ENCODE peak calls at places on chromosomes 3 and 15, in four cellular contexts. B is activated CD4-positive, alpha-beta T cell treated with anti-CD3 and anti-CD28 coated beads for 36 hours; C is stimulated activated CD8-positive, alpha-beta memory T cell treated with anti-CD3 and anti-CD28 coated beads, Interleukin-7, amount 100 ng/mL, for 24 hours; M is cortex of kidney. A is an unnamed sample.

GRCh38 chr3:11592460-11593298 is 51.0 kb downstream of the VGLL4 start:
- DNase-seq in B (no peak), C (no peak), M (no peak), A (no peak)

GRCh38 chr15:100763764-100764750 is 115.6 kb upstream of the ALDH1A3 start:
- DNase-seq in B (no peak), C (no peak), M (no peak), A (no peak)

GRCh38 chr15:65824941-65825544 is 33.0 kb upstream of the DENND4A start:
- DNase-seq in B (no peak), C (no peak), M (no peak), A (no peak)

GRCh38 chr3:172760406-172760805 is 9.9 kb downstream of the ECT2 start:
- DNase-seq in B (no peak), C (no peak), M (no peak), A (no peak)

GRCh38 chr3:6989608-6990291 is 128.8 kb downstream of the GRM7 start:
- DNase-seq in B (no peak), C (no peak), M (no peak), A (no peak)

GRCh38 chr15:64897345-64897985 is 14.2 kb upstream of the ANKDD1A start:
- DNase-seq in B (no peak), C (no peak), M (no peak), A (peak)

GRCh38 chr3:43699864-43700263 is 9.1 kb downstream of the ABHD5 start:
- DNase-seq in B (peak), C (no peak), M (no peak), A (no peak)

GRCh38 chr15:73704869-73705645 is 20.9 kb downstream of the CD276 start:
- DNase-seq in B (peak), C (peak), M (no peak), A (peak)

GRCh38 chr15:42490246-42490742 is 647 bp downstream of the ZNF106 start:
- DNase-seq in B (no peak), C (no peak), M (no peak), A (no peak)

GRCh38 chr15:40782609-40783227 is 12.9 kb downstream of the C15orf62 start:
- DNase-seq in B (peak), C (peak), M (no peak), A (peak)

A was measured in lower lobe of right lung.